ENCODE peak calls at places on chromosomes 4 and X, in five cellular contexts. I is psoas muscle, N is AG08396, H is SW480, E is activated T-helper 1 cell treated with Interleukin-2 at 50 U/mL for 16 hours. J is an unnamed sample.

GRCh38 chr4:73434311-73434710 is 1.7 kb upstream of the AFP start:
- DNase-seq in I (no peak), N (peak), H (peak), E (no peak), J (no peak)

GRCh38 chr4:20456416-20456815 is 204.7 kb downstream of the SLIT2 start:
- DNase-seq in I (no peak), N (no peak), H (no peak), E (no peak), J (no peak)

GRCh38 chr4:11263208-11263607 is 165.5 kb downstream of the HS3ST1 start:
- DNase-seq in I (no peak), N (no peak), H (no peak), E (no peak), J (no peak)

GRCh38 chrX:151982217-151982616 is 7.7 kb upstream of the GABRE start:
- DNase-seq in I (no peak), N (peak), H (peak), E (no peak), J (no peak)

GRCh38 chrX:144819406-144819805 is 427.9 kb upstream of the SPANXN1 start:
- DNase-seq in I (no peak), N (no peak), H (no peak), E (no peak), J (no peak)

GRCh38 chrX:49001521-49002090 is 458 bp downstream of the GRIPAP1 start:
- DNase-seq in I (no peak), N (peak), H (peak), E (peak), J (peak)

GRCh38 chr4:56077676-56078075 is 128.9 kb downstream of the CEP135 start:
- DNase-seq in I (no peak), N (no peak), H (no peak), E (no peak), J (no peak)

GRCh38 chr4:182644326-182645050 is 272.7 kb downstream of the DCTD start:
- DNase-seq in I (no peak), N (no peak), H (no peak), E (no peak), J (no peak)

GRCh38 chrX:44382871-44383270 is 39.4 kb upstream of the EFHC2 start:
- DNase-seq in I (no peak), N (peak), H (no peak), E (no peak), J (no peak)

GRCh38 chr4:100881283-100881682 is 363.5 kb upstream of the EMCN start:
- DNase-seq in I (no peak), N (no peak), H (no peak), E (no peak), J (no peak)

GRCh38 chr4:140094701-140095420 is 59.1 kb downstream of the MAML3 start:
- DNase-seq in I (peak), N (no peak), H (no peak), E (no peak), J (no peak)

GRCh38 chr4:80071643-80072606 is 1.1 kb downstream of the ANTXR2 start:
- DNase-seq in I (peak), N (peak), H (peak), E (peak), J (peak)

GRCh38 chr4:56655627-56656345 is 25.3 kb downstream of the HOPX start:
- DNase-seq in I (peak), N (peak), H (no peak), E (no peak), J (peak)

GRCh38 chrX:49995021-49995731 is 72.8 kb downstream of the CLCN5 start:
- DNase-seq in I (no peak), N (peak), H (peak), E (no peak), J (no peak)

GRCh38 chr4:100929135-100929534 is 411.3 kb upstream of the EMCN start:
- DNase-seq in I (no peak), N (no peak), H (no peak), E (no peak), J (no peak)

GRCh38 chr4:184784628-184785257 is 41.0 kb downstream of the ACSL1 start:
- DNase-seq in I (no peak), N (no peak), H (no peak), E (no peak), J (no peak)

GRCh38 chrX:3244203-3244743 is 102.2 kb downstream of the MXRA5 start:
- DNase-seq in I (no peak), N (peak), H (peak), E (no peak), J (no peak)

GRCh38 chr4:90030953-90031352 is 96.2 kb upstream of the CCSER1 start:
- DNase-seq in I (no peak), N (no peak), H (peak), E (no peak), J (peak)

GRCh38 chr4:69493515-69493914 is 2.2 kb downstream of the UGT2B4 start:
- DNase-seq in I (no peak), N (no peak), H (no peak), E (no peak), J (no peak)

J was measured in WERI-Rb-1.